ENCODE peak calls at places on chromosomes 4 and X, in five cellular contexts. S is H1, T is IMR-90, K is mesendoderm, H is neuronal stem cell. D is an unnamed sample. For H3K4me1, the result is how much of the 10 kb centered on the place peaks cover.

GRCh38 chr4:10762541-10762940 is 78.0 kb upstream of the CLNK start:
- DNase-seq in H (peak), K (peak), T (peak), S (no peak), D (no peak)

GRCh38 chr4:113469023-113469390 is 292.5 kb downstream of the CAMK2D start:
- DNase-seq in K (peak), T (peak), H (no peak), S (no peak), D (no peak)

GRCh38 chr4:168886361-168886760 is 123.7 kb downstream of the CBR4 start:
- DNase-seq in H (no peak), T (peak), S (no peak), K (peak), D (peak)

GRCh38 chrX:118730500-118731247 is 3.3 kb downstream of the IL13RA1 start:
- DNase-seq in K (peak), T (peak), S (no peak), H (no peak), D (peak)

GRCh38 chrX:130772313-130773140 is 130.5 kb downstream of the ENOX2 start:
- DNase-seq in S (no peak), K (peak), H (no peak), T (peak), D (peak)

GRCh38 chr4:113684534-113685091 is 76.9 kb downstream of the CAMK2D start:
- DNase-seq in K (peak), T (peak), S (no peak), H (no peak), D (peak)

GRCh38 chrX:12011075-12011474 is 127.2 kb upstream of the FRMPD4 start:
- DNase-seq in T (peak), H (no peak), S (no peak), K (no peak), D (peak)

GRCh38 chr4:168528131-168528949 is 31.5 kb downstream of the PALLD start:
- DNase-seq in T (peak), S (no peak), K (no peak), H (no peak), D (peak)

GRCh38 chrX:12007881-12008280 is 130.4 kb upstream of the FRMPD4 start:
- DNase-seq in K (no peak), S (no peak), H (no peak), T (peak), D (no peak)

GRCh38 chr4:145939241-145939640 is 618 bp upstream of the ZNF827 start:
- DNase-seq in T (peak), K (no peak), H (no peak), S (no peak), D (no peak)

GRCh38 chr4:52713456-52713937 is 37.7 kb downstream of the ERVMER34-1 start:
- DNase-seq in H (no peak), T (peak), S (no peak), K (peak), D (peak)

GRCh38 chr4:153486281-153487151 is 20.4 kb downstream of the TMEM131L start:
- DNase-seq in H (no peak), S (no peak), T (peak), K (peak), D (peak)

GRCh38 chr4:152454398-152455011 is 81.4 kb downstream of the FBXW7 start:
- DNase-seq in H (no peak), K (no peak), S (no peak), T (peak), D (no peak)

GRCh38 chr4:25842229-25842840 is 20.5 kb downstream of the SEL1L3 start:
- DNase-seq in H (no peak), K (peak), T (no peak), S (peak), D (no peak)

GRCh38 chr4:48546336-48546735 is 56.3 kb downstream of the ZAR1 start:
- DNase-seq in S (no peak), K (peak), H (peak), T (peak), D (peak)

GRCh38 chrX:47623540-47624027 is 3.9 kb upstream of the SYN1 start:
- DNase-seq in K (peak), H (peak), T (peak), S (peak), D (peak)

GRCh38 chr4:121863787-121864186 is 6.5 kb downstream of the BBS7 start:
- DNase-seq in H (no peak), T (no peak), K (peak), S (no peak), D (no peak)

GRCh38 chr4:103002551-103002950 is 17.0 kb downstream of the SLC9B1 start:
- DNase-seq in S (no peak), H (no peak), T (peak), K (no peak), D (no peak)

GRCh38 chr4:109682875-109683274 is 20.4 kb downstream of the CASP6 start:
- DNase-seq in K (no peak), T (no peak), S (no peak), H (no peak), D (no peak)

GRCh38 chr4:80015407-80016189 is 57.4 kb downstream of the ANTXR2 start:
- DNase-seq in H (no peak), S (no peak), K (no peak), T (no peak), D (no peak)

GRCh38 chr4:41796545-41797210 is 48.2 kb upstream of the PHOX2B start:
- DNase-seq in H (peak), S (peak), T (no peak), K (peak), D (no peak)

GRCh38 chrX:3743821-3744439 is 30.5 kb upstream of the PRKX start:
- DNase-seq in S (no peak), K (no peak), H (no peak), T (no peak), D (no peak)

GRCh38 chr4:113049421-113050355 is at the start of gene ANK2:
- DNase-seq in H (peak), K (peak), S (peak), T (no peak), D (no peak)

GRCh38 chr4:40199999-40200880 is 3.4 kb downstream of the RHOH start:
- DNase-seq in T (peak), K (no peak), H (no peak), S (no peak), D (peak)

GRCh38 chr4:40204507-40205258 is 7.9 kb downstream of the RHOH start:
- DNase-seq in K (no peak), T (no peak), H (no peak), S (no peak), D (no peak)

GRCh38 chr4:40200881-40201797 is 4.3 kb downstream of the RHOH start:
- DNase-seq in S (no peak), K (no peak), H (no peak), T (peak), D (no peak)

GRCh38 chr4:40201898-40202297 is 5.1 kb downstream of the RHOH start:
- DNase-seq in K (no peak), S (no peak), H (no peak), T (no peak), D (no peak)

GRCh38 chr4:40202474-40202873 is 5.6 kb downstream of the RHOH start:
- DNase-seq in H (no peak), K (no peak), T (no peak), S (no peak), D (no peak)
- H3K4me1 ChIP-seq in H (under half), K (under half), T (under half), S (under half), D (under half)

GRCh38 chrX:1658083-1658463 is 43.2 kb downstream of the ASMT start:
- DNase-seq in S (no peak), H (no peak), K (no peak), T (no peak), D (no peak)
- H4K8ac ChIP-seq in S (no peak), H (no peak), K (no peak), T (no peak), D (no peak)

DNA sequence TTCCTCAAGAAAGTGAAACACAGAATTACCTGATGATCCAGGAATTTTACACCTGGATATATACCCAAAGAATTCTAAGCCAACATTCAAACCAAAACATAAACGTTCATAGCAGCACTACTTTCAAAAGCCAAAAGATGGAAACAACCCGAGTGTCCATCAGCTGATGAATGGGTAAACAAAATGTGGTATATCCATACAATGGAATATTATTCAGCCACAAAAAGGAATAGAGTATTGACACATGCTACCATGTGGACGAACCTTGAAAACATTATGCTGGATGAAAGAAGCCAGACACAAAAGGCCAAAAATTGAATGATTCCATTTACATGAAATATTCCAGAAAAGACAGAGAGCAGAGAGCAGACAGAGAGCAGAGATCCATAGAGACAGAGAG is 52.0 kb downstream of the IRF2 start:
- DNase-seq in S (no peak), K (no peak), H (no peak), T (no peak), D (no peak)
- H3K4me1 ChIP-seq in S (under half), K (under half), H (under half), T (under half), D (under half)

GRCh38 chr4:107740381-107740780 is 20.3 kb upstream of the PAPSS1 start:
- DNase-seq in H (no peak), S (no peak), K (peak), T (peak), D (peak)
- H4K8ac ChIP-seq in H (no peak), S (no peak), K (no peak), T (no peak), D (no peak)

DNA sequence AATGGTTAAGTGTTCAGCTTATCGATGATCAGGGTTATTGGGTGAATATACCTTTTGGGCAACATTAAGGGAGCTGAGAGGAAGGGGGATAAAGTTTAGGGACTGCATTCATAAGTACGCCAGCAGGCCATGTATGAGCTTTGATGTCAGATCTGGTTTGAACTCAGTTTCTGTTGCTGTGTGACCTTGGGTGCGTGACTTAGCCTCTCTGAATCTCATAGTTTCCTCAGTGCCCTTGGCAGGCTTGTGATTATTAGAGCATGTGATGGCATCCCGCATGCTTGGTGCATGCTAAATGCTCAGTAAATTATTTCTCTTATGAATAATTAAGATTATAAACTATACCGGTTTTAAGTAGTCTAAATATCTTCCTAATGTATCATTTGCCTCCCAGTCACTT is 3.7 kb downstream of the TBC1D14 start:
- DNase-seq in K (no peak), H (no peak), T (no peak), S (no peak), D (no peak)
- H3K4me1 ChIP-seq in K (under half), H (under half), T (under half), S (under half), D (under half)

GRCh38 chr4:138538743-138539142 is 296.6 kb upstream of the SLC7A11 start:
- DNase-seq in H (no peak), S (no peak), K (no peak), T (no peak), D (no peak)

GRCh38 chr4:138542191-138542771 is 300.1 kb upstream of the SLC7A11 start:
- DNase-seq in K (peak), T (peak), S (no peak), H (no peak), D (no peak)

GRCh38 chr4:138535316-138535715 is 293.2 kb upstream of the SLC7A11 start:
- DNase-seq in K (no peak), H (no peak), T (no peak), S (no peak), D (no peak)

GRCh38 chr4:138537739-138538138 is 295.6 kb upstream of the SLC7A11 start:
- DNase-seq in S (no peak), K (no peak), T (peak), H (no peak), D (no peak)

DNA sequence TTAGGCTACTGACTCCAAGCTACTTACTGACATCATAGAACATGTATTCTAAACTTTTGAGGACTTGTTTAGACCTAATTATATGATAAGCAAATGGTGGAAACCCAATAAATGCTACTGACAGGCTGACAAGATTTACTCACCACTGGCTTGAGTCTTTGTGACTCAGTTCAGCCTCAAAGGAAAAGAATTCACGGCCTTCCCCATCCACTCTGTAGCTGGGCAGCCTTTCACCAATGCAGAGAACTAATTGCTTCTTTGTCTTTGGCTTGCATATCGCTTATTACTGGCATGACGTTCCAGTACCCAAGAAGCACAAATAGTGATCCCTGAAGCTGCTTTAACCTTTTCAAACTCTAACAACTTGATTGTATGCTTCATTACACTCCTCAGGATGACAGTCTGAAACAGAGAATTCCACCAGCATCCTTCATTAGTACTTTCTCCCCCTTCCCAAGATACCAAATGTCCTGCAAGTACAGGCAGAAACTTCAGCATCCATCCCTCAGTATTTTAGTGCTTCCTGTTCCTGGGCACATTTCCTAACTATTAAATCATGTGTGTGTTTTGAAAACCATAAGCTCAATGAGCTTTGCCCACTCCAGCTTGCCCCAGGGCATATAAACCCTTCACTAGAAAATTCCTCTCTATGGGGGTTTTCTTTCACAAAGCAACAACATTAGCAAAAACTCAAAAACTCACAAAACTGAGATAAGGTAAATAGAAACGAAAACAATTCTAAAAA is 298.1 kb upstream of the SLC7A11 start:
- DNase-seq in H (no peak), T (peak), K (no peak), S (no peak), D (no peak)
- H4K8ac ChIP-seq in H (no peak), T (peak), K (no peak), S (no peak), D (no peak)

DNA sequence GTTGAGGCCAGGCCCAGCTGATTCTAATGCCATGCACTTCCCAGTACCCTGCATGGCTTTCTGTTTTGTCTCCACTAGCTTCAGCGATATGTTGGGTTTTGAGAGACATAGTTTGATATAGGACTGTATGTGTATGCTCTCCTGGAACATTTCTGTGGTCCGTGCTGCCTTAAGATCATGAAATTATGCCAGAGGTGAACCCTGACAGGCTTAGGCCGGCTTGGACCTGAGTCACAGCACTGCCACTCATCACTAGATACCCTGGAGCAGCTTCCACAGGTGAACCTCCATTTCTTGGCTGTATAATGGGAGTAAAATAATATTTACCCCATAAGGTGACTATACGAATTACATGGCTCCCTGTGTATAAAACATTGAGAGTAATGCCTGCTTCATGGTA is 6.4 kb downstream of the SGMS2 start:
- DNase-seq in K (no peak), H (no peak), T (no peak), S (no peak), D (peak)
- H3K4me1 ChIP-seq in K (under half), H (under half), T (under half), S (under half), D (under half)